ENCODE peak calls at places on chromosomes 1 and 21, in seven cellular contexts. Q, L, E, D, B, Z and M are unnamed samples.

GRCh38 chr1:110945626-110946025 is 18.1 kb downstream of the LRIF1 start:
- DNase-seq in Z (no peak), Q (no peak), B (no peak), E (no peak), L (no peak), D (no peak), M (no peak)

GRCh38 chr1:14674030-14674429 is 75.5 kb downstream of the KAZN start:
- DNase-seq in D (no peak), L (no peak), Q (no peak), B (no peak), E (no peak), Z (no peak), M (no peak)

GRCh38 chr1:183699643-183700160 is 46.6 kb upstream of the APOBEC4 start:
- DNase-seq in Q (peak; percentile 13), E (no peak), D (peak; percentile 58), B (peak; percentile 40), Z (peak; percentile 52), L (no peak), M (no peak)

GRCh38 chr21:36079010-36079649 is 9.3 kb downstream of the CBR1 start:
- DNase-seq in Z (no peak), D (no peak), B (no peak), L (no peak), E (peak; percentile 40), Q (no peak), M (no peak)

GRCh38 chr1:232974971-232975370 is 24.6 kb downstream of the NTPCR start:
- DNase-seq in B (peak; percentile 80), Q (no peak), E (peak; percentile 48), L (no peak), Z (no peak), D (no peak), M (no peak)

GRCh38 chr1:46558141-46558963 is 6.9 kb upstream of the KNCN start:
- DNase-seq in L (no peak), E (no peak), Q (peak; percentile 33), D (no peak), Z (no peak), B (no peak), M (peak; percentile 39)

GRCh38 chr1:161378014-161378413 is 10.3 kb upstream of the CFAP126 start:
- DNase-seq in L (no peak), Z (no peak), Q (no peak), B (no peak), E (no peak), D (no peak), M (no peak)

GRCh38 chr1:204826970-204827369 is 43.7 kb upstream of the NFASC start:
- DNase-seq in B (no peak), D (peak; percentile 40), Z (no peak), E (peak; percentile 56), L (no peak), Q (peak; percentile 68), M (peak; percentile 91)

GRCh38 chr1:37673920-37674319 is 18.4 kb upstream of the CDCA8 start:
- DNase-seq in B (no peak), E (no peak), Q (no peak), Z (no peak), L (no peak), D (no peak), M (peak; percentile 41)

GRCh38 chr1:169368406-169368769 is 393 bp downstream of the BLZF1 start:
- DNase-seq in E (peak; percentile 55), B (peak; percentile 2), Q (peak; percentile 35), D (peak; percentile 26), Z (no peak), L (no peak), M (peak; percentile 38)

GRCh38 chr1:213138391-213138790 is 87.3 kb downstream of the RPS6KC1 start:
- DNase-seq in B (no peak), L (no peak), Q (no peak), D (no peak), Z (no peak), E (no peak), M (no peak)

GRCh38 chr1:66980745-66981367 is 56.1 kb downstream of the MIER1 start:
- DNase-seq in D (no peak), Z (no peak), B (peak; percentile 46), E (peak; percentile 44), L (peak; percentile 35), Q (no peak), M (no peak)

GRCh38 chr1:3530086-3530930 is 75.8 kb downstream of the ARHGEF16 start:
- DNase-seq in E (peak; percentile 70), L (peak; percentile 14), D (peak; percentile 56), Z (peak; percentile 46), B (no peak), Q (peak; percentile 36), M (peak; percentile 68)

GRCh38 chr1:165539306-165539705 is 4.5 kb upstream of the LRRC52 start:
- DNase-seq in D (peak; percentile 8), Q (no peak), E (peak; percentile 42), Z (peak; percentile 39), L (peak; percentile 6), B (no peak), M (no peak)

GRCh38 chr1:85374160-85374559 is 90.8 kb downstream of the DDAH1 start:
- DNase-seq in Q (no peak), Z (peak; percentile 6), B (peak; percentile 95), L (peak; percentile 76), D (no peak), E (peak; percentile 94), M (no peak)

GRCh38 chr1:172109357-172109756 is 268.1 kb downstream of the DNM3 start:
- DNase-seq in E (peak; percentile 44), D (no peak), Z (no peak), L (no peak), B (peak; percentile 22), Q (no peak), M (no peak)

GRCh38 chr1:183180634-183181056 is 5.4 kb upstream of the LAMC2 start:
- DNase-seq in B (peak; percentile 83), E (peak; percentile 91), L (peak; percentile 96), D (peak; percentile 71), Q (no peak), Z (peak; percentile 47), M (peak; percentile 30)

GRCh38 chr1:34851431-34852105 is 8.0 kb downstream of the SMIM12 start:
- DNase-seq in Z (peak; percentile 41), E (no peak), B (no peak), L (peak; percentile 55), D (no peak), Q (no peak), M (no peak)

GRCh38 chr1:40692429-40692905 is 963 bp downstream of the NFYC start:
- DNase-seq in L (no peak), B (peak; percentile 25), Q (peak; percentile 73), D (peak; percentile 18), E (peak; percentile 64), Z (no peak), M (peak; percentile 63)

GRCh38 chr1:48869116-48869893 is 92.6 kb upstream of the BEND5 start:
- DNase-seq in Z (no peak), Q (peak; percentile 15), L (peak; percentile 87), D (no peak), E (peak; percentile 23), B (no peak), M (peak; percentile 45)

GRCh38 chr1:153397924-153398651 is 7.2 kb upstream of the S100A8 start:
- DNase-seq in B (no peak), L (no peak), E (no peak), D (no peak), Q (no peak), Z (no peak), M (no peak)

GRCh38 chr1:82491301-82491986 is 690.7 kb downstream of the ADGRL2 start:
- DNase-seq in E (peak; percentile 5), D (no peak), Z (no peak), Q (no peak), L (peak; percentile 3), B (no peak), M (no peak)

GRCh38 chr1:44894591-44894990 is 51.5 kb upstream of the PTCH2 start:
- DNase-seq in E (peak; percentile 86), L (peak; percentile 76), D (no peak), Z (no peak), B (peak; percentile 97), Q (no peak), M (no peak)

DNA sequence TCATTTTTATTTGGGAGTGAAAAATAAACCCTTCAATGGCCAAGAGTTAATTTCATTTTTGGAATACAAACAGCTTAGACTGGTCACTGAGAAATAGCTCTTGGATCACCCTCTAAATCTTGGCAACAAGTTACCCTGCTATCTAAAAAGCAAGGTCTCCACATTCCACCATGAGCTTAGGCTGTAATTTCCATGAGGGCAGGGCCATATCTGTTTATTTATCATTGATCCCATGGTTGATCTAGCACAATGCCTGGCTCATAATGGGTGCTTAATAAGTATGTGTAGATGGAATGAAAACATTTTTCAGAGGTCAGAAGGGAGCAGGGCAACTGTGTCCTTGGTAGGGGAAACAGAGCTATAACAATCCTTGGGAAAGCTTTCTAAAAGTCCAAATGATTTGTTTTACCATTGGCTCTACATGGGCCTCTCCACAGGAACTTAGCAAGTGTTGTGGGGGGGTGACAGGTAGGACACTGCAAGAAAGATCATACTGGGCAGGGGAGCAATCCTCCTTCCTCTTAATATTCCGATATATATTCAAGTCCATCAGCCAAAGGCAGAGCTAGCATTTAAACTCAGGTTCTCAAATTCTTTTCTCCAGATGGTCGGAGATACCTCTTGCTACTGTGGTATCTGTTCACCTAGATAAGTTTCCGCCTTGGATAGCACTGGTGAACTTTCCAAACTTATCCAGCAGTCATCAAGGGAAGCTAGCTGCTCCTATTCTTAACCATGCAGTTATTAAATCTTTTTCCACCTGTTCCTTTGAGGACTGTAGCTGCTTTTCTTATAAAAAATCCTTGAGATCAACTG is 53.1 kb upstream of the PTCH2 start:
- DNase-seq in Q (no peak), L (no peak), D (no peak), B (peak; percentile 45), Z (no peak), E (no peak), M (no peak)
- H3K4me2 ChIP-seq in Q (no peak overlapping the region), L (no peak overlapping the region), D (no peak overlapping the region), B (peak overlapping the region; percentile 13), Z (no peak overlapping the region), E (no peak overlapping the region), M (no peak overlapping the region)

GRCh38 chr1:116131866-116132605 is 20.8 kb downstream of the MAB21L3 start:
- DNase-seq in B (no peak), Q (no peak), E (no peak), Z (no peak), L (peak; percentile 87), D (no peak), M (no peak)
- H3K4me2 ChIP-seq in B (no peak overlapping the region), Q (no peak overlapping the region), E (no peak overlapping the region), Z (no peak overlapping the region), L (peak overlapping the region; percentile 49), D (no peak overlapping the region), M (no peak overlapping the region)

GRCh38 chr1:218342091-218342490 is 3.0 kb upstream of the TGFB2 start:
- DNase-seq in D (no peak), Q (no peak), E (no peak), B (no peak), Z (no peak), L (no peak), M (no peak)
- H3K4me2 ChIP-seq in D (no peak overlapping the region), Q (peak overlapping the region; percentile 21), E (no peak overlapping the region), B (no peak overlapping the region), Z (no peak overlapping the region), L (no peak overlapping the region), M (no peak overlapping the region)

DNA sequence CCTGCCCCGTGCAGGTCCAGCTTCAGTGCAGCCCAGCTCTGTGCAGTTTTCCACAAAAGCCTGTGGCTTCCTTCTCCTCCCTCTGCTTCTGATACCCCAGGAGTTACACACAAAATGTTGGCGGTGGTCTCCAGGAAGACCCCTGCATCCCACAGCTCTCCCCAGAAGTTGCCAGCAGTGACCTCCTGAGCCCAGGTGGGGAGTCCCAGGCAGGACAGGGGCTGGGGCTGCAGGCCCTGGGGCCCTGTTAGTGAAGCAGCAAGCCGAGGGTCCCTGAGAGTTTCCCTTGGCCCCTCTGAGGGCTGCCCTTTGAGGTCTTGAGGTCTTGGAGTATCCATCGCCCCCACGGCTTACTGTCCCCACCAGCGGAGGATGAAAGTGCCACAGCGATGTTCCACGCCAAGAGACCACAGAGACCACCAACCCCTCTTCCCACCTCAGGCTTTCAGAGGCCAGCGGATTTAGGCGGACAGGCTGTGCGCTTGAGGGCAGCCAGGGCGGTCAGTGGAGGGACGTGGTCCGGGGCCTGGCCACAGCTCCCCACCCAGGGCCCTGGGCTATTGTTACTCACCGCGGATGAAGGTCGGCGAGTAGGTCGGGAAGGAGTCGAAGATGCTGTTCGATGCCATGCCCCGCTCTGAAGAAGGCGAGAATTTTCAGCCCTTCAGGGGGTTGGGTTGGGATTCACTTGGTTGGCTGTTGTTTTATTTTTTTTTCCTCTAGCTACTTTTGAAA is 34.0 kb upstream of the RUNX3 start:
- DNase-seq in Q (no peak), B (no peak), Z (no peak), L (no peak), E (no peak), D (no peak), M (no peak)
- H3K4me2 ChIP-seq in Q (no peak overlapping the region), B (no peak overlapping the region), Z (no peak overlapping the region), L (no peak overlapping the region), E (no peak overlapping the region), D (no peak overlapping the region), M (no peak overlapping the region)